ENCODE peak calls at places on chromosomes 16 and 17, in six cellular contexts. A, P, L, I, W and T are unnamed samples.

GRCh38 chr17:58412064-58412703 is 5.2 kb downstream of the RNF43 start:
- DNase-seq in A (no peak), P (no peak), L (no peak), I (no peak), W (no peak), T (no peak)

GRCh38 chr17:81922566-81923301 is 4.8 kb upstream of the SIRT7 start:
- DNase-seq in A (no peak), P (no peak), L (no peak), I (peak), W (no peak), T (no peak)

GRCh38 chr17:21301593-21302550 is 17.4 kb downstream of the MAP2K3 start:
- DNase-seq in A (no peak), P (no peak), L (no peak), I (peak), W (no peak), T (no peak)

GRCh38 chr17:39027037-39027436 is 59.8 kb upstream of the FBXO47 start:
- DNase-seq in A (peak), P (no peak), L (peak), I (peak), W (no peak), T (peak)

GRCh38 chr16:84832488-84833141 is 12.8 kb downstream of the CRISPLD2 start:
- DNase-seq in A (no peak), P (no peak), L (peak), I (peak), W (no peak), T (peak)

GRCh38 chr16:23570992-23571632 is 13.6 kb downstream of the UBFD1 start:
- DNase-seq in A (no peak), P (no peak), L (no peak), I (no peak), W (no peak), T (no peak)

GRCh38 chr16:61050547-61050946 is 985.7 kb downstream of the CDH8 start:
- DNase-seq in A (no peak), P (no peak), L (no peak), I (no peak), W (no peak), T (no peak)

GRCh38 chr17:27945333-27945616 is 52.1 kb upstream of the LYRM9 start:
- DNase-seq in A (no peak), P (peak), L (no peak), I (no peak), W (no peak), T (no peak)

GRCh38 chr16:57578521-57579360 is 36.3 kb downstream of the ADGRG5 start:
- DNase-seq in A (no peak), P (no peak), L (peak), I (no peak), W (no peak), T (no peak)

GRCh38 chr17:40515011-40515410 is 13.6 kb upstream of the TNS4 start:
- DNase-seq in A (no peak), P (no peak), L (no peak), I (no peak), W (no peak), T (no peak)

GRCh38 chr17:78541488-78542237 is 35.5 kb downstream of the DNAH17 start:
- DNase-seq in A (no peak), P (peak), L (no peak), I (no peak), W (no peak), T (no peak)

GRCh38 chr17:12673788-12674187 is 8.1 kb downstream of the MYOCD start:
- DNase-seq in A (no peak), P (no peak), L (no peak), I (no peak), W (no peak), T (no peak)

GRCh38 chr17:42618442-42619150 is 9.1 kb downstream of the TUBG1 start:
- DNase-seq in A (peak), P (peak), L (peak), I (peak), W (peak), T (no peak)

GRCh38 chr16:49472598-49472997 is 99.0 kb downstream of the C16orf78 start:
- DNase-seq in A (no peak), P (no peak), L (no peak), I (peak), W (no peak), T (no peak)

GRCh38 chr16:48136547-48137360 is 19.0 kb downstream of the ABCC12 start:
- DNase-seq in A (peak), P (no peak), L (peak), I (no peak), W (no peak), T (no peak)

GRCh38 chr17:17109896-17110295 is 67.6 kb downstream of the MPRIP start:
- DNase-seq in A (no peak), P (peak), L (no peak), I (peak), W (no peak), T (no peak)

GRCh38 chr17:59764292-59764741 is 56.9 kb downstream of the VMP1 start:
- DNase-seq in A (no peak), P (no peak), L (no peak), I (no peak), W (no peak), T (no peak)

GRCh38 chr17:77285594-77286390 is 145.0 kb downstream of the SEC14L1 start:
- DNase-seq in A (no peak), P (no peak), L (peak), I (peak), W (no peak), T (peak)

GRCh38 chr17:50564916-50565315 is 4.4 kb downstream of the CACNA1G start:
- DNase-seq in A (no peak), P (no peak), L (peak), I (peak), W (no peak), T (peak)

GRCh38 chr17:43094129-43094834 is 30.9 kb downstream of the BRCA1 start:
- DNase-seq in A (no peak), P (no peak), L (peak), I (no peak), W (no peak), T (peak)

GRCh38 chr16:88992351-88993005 is 15.5 kb upstream of the CBFA2T3 start:
- DNase-seq in A (peak), P (no peak), L (no peak), I (no peak), W (no peak), T (no peak)

GRCh38 chr17:5780476-5780875 is 196.2 kb upstream of the NLRP1 start:
- DNase-seq in A (no peak), P (no peak), L (peak), I (no peak), W (no peak), T (peak)

GRCh38 chr17:77456951-77457548 is 316.3 kb downstream of the SEC14L1 start:
- DNase-seq in A (no peak), P (peak), L (no peak), I (no peak), W (no peak), T (no peak)

GRCh38 chr16:82756283-82756599 is 129.5 kb downstream of the CDH13 start:
- DNase-seq in A (no peak), P (no peak), L (peak), I (no peak), W (no peak), T (peak)

GRCh38 chr17:45093444-45094110 is 32.5 kb downstream of the NMT1 start:
- DNase-seq in A (no peak), P (no peak), L (peak), I (peak), W (no peak), T (no peak)

GRCh38 chr16:31700200-31700529 is 172.5 kb downstream of the AHSP start:
- DNase-seq in A (no peak), P (no peak), L (no peak), I (no peak), W (no peak), T (peak)

GRCh38 chr17:15268465-15268864 is 3.3 kb upstream of the PMP22 start:
- DNase-seq in A (no peak), P (no peak), L (no peak), I (no peak), W (no peak), T (no peak)

GRCh38 chr16:82091225-82091624 is 56.2 kb downstream of the HSD17B2 start:
- DNase-seq in A (no peak), P (no peak), L (no peak), I (no peak), W (no peak), T (peak)

GRCh38 chr16:69563605-69564580 is 1.9 kb upstream of the NFAT5 start:
- DNase-seq in A (no peak), P (peak), L (no peak), I (no peak), W (peak), T (peak)

GRCh38 chr17:43615330-43615729 is 46.4 kb downstream of the MEOX1 start:
- DNase-seq in A (no peak), P (no peak), L (no peak), I (no peak), W (no peak), T (no peak)

GRCh38 chr16:12092347-12092882 is 115.9 kb downstream of the SNX29 start:
- DNase-seq in A (no peak), P (no peak), L (peak), I (no peak), W (no peak), T (peak)

GRCh38 chr17:40148527-40148926 is 8.2 kb downstream of the CASC3 start:
- DNase-seq in A (no peak), P (no peak), L (no peak), I (no peak), W (no peak), T (no peak)

GRCh38 chr17:36824678-36825091 is 112.6 kb upstream of the LHX1 start:
- DNase-seq in A (no peak), P (no peak), L (no peak), I (no peak), W (no peak), T (no peak)

GRCh38 chr16:14476183-14476582 is 153.9 kb downstream of the PARN start:
- DNase-seq in A (no peak), P (no peak), L (no peak), I (no peak), W (no peak), T (no peak)

GRCh38 chr16:24668481-24669001 is 60.9 kb upstream of the TNRC6A start:
- DNase-seq in A (no peak), P (peak), L (peak), I (no peak), W (no peak), T (peak)

GRCh38 chr17:76442341-76443338 is 10.3 kb downstream of the UBE2O start:
- DNase-seq in A (no peak), P (peak), L (no peak), I (no peak), W (no peak), T (no peak)

GRCh38 chr17:74394977-74395376 is 27.7 kb downstream of the GPR142 start:
- DNase-seq in A (no peak), P (no peak), L (no peak), I (peak), W (no peak), T (no peak)

GRCh38 chr16:57959121-57959520 is 11.8 kb downstream of the CNGB1 start:
- DNase-seq in A (no peak), P (no peak), L (no peak), I (no peak), W (no peak), T (no peak)

DNA sequence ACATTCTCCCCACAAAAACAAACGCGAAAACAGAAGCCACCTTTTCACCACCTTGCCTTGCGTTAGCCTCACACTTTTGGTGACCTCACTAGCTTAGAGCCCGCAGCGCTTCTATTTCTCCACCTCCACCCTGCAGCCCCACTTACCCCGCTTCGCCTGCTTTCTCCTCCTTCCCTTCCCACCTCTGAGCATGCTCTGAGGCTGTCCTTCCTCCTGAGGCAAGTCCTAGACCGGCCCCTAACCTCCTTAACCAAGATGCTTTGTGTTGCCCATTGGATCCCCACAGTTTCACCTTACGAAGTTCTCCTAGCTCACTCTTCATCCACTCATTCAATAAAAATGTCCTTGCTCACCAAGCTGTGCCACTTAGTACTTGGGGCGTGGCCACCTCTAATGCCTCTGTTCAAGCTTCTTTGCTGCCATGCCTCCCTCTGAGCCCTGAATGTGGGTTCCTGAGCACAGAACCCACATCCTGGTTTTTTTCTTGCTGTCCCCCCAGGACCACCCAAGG is 1.3 kb downstream of the GNGT2 start:
- DNase-seq in A (no peak), P (no peak), L (no peak), I (no peak), W (no peak), T (no peak)
- H3K4me3 ChIP-seq in A (no peak), P (peak), L (no peak), I (no peak), W (peak), T (no peak)

GRCh38 chr17:67187927-67188326 is 57.1 kb downstream of the HELZ start:
- DNase-seq in A (no peak), P (no peak), L (no peak), I (no peak), W (no peak), T (no peak)

GRCh38 chr17:67183531-67183930 is 61.5 kb downstream of the HELZ start:
- DNase-seq in A (no peak), P (no peak), L (no peak), I (no peak), W (no peak), T (no peak)

GRCh38 chr17:67181825-67182224 is 63.2 kb downstream of the HELZ start:
- DNase-seq in A (no peak), P (no peak), L (no peak), I (no peak), W (no peak), T (no peak)

GRCh38 chr17:67186782-67187181 is 58.2 kb downstream of the HELZ start:
- DNase-seq in A (no peak), P (no peak), L (no peak), I (no peak), W (no peak), T (no peak)
- TF ChIP-seq CTCF in A (no peak), P (no peak), L (no peak), I (no peak), W (no peak), T (no peak)

DNA sequence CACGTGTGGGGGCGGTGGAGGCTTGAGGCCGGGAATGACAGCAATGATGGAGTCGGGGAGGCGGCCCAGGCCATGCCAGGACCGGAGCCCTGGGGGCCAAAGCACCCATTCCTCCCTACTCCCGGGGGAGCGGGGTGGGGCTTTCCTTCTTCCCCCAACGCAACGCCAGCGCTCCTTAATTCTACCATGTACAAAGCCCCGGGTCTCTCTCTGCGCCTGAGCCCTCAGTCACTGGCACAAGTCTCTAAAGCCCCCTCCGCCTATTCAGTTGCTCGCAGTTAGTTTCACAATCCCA is 241 bp upstream of the RNF227 start:
- DNase-seq in A (no peak), P (no peak), L (no peak), I (no peak), W (no peak), T (no peak)
- H3K4me3 ChIP-seq in A (peak), P (peak), L (peak), I (peak), W (peak), T (peak)

DNA sequence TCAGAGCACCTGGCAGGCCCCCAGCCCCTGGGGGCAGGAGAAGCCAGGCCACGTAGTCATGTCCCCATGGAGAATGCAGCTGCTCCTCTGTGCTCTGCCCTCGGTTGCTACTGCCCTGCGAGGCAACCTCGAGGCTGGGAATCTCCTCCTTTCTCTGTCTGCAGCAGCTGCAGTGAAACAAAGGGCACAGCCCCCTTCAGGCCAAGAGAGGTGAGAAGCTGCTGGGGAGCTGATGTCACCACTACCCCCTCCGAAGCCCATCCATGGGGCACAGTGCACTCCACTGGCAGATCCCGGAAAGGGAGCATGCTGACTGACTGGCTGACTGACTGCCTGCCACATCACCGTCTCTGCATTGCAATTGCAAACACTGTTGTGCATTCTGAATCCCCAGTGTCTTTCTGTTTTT is 103.7 kb downstream of the GRIN2A start:
- DNase-seq in A (no peak), P (no peak), L (no peak), I (no peak), W (no peak), T (no peak)
- TF ChIP-seq CTCF in A (no peak), P (no peak), L (no peak), I (no peak), W (no peak), T (no peak)

GRCh38 chr17:61395983-61396585 is 3.6 kb upstream of the TBX2 start:
- DNase-seq in A (peak), P (no peak), L (no peak), I (peak), W (no peak), T (no peak)

GRCh38 chr17:61394630-61395408 is 4.8 kb upstream of the TBX2 start:
- DNase-seq in A (peak), P (peak), L (no peak), I (peak), W (no peak), T (peak)

GRCh38 chr17:61395409-61395982 is 4.1 kb upstream of the TBX2 start:
- DNase-seq in A (no peak), P (no peak), L (no peak), I (no peak), W (no peak), T (no peak)

GRCh38 chr17:61397086-61397842 is 2.4 kb upstream of the TBX2 start:
- DNase-seq in A (peak), P (no peak), L (peak), I (peak), W (no peak), T (no peak)

GRCh38 chr17:61396586-61397085 is 3.0 kb upstream of the TBX2 start:
- DNase-seq in A (peak), P (no peak), L (no peak), I (peak), W (no peak), T (no peak)
- H3K4me3 ChIP-seq in A (peak), P (no peak), L (no peak), I (peak), W (no peak), T (peak)